ENCODE peak calls at places on chromosomes 5 and 9, in four cellular contexts. A is HS-27A, X is C1 segment of cervical spinal cord, O is T1000. B is an unnamed sample.
A peak's percentile ranks its signal among the peaks of the same experiment; 100 is the strongest.

GRCh38 chr5:41878598-41879305 is 8.5 kb upstream of the OXCT1 start:
- DNase-seq in A (no peak), O (no peak), X (no peak), B (no peak)

GRCh38 chr5:151016700-151017099 is 3.7 kb upstream of the GPX3 start:
- DNase-seq in X (peak; percentile 14), A (no peak), O (no peak), B (no peak)

GRCh38 chr5:177301503-177302165 is 1.9 kb downstream of the RAB24 start:
- DNase-seq in A (no peak), O (no peak), X (no peak), B (no peak)

GRCh38 chr9:89640391-89640790 is 35.6 kb downstream of the GADD45G start:
- DNase-seq in X (peak; percentile 35), O (no peak), A (no peak), B (no peak)

GRCh38 chr9:88852794-88853193 is 138.5 kb upstream of the S1PR3 start:
- DNase-seq in X (no peak), A (no peak), O (peak; percentile 88), B (no peak)

GRCh38 chr9:106074006-106074405 is 379.7 kb downstream of the TMEM38B start:
- DNase-seq in A (no peak), O (no peak), X (no peak), B (no peak)

GRCh38 chr9:133735415-133735775 is 2.8 kb downstream of the SARDH start:
- DNase-seq in O (no peak), X (no peak), A (no peak), B (no peak)

GRCh38 chr5:71778678-71779276 is 59.7 kb downstream of the CARTPT start:
- DNase-seq in X (no peak), O (no peak), A (no peak), B (no peak)

GRCh38 chr9:83800236-83801033 is 17.1 kb downstream of the GKAP1 start:
- DNase-seq in X (no peak), O (no peak), A (no peak), B (no peak)